ENCODE peak calls at places on chromosome 21, in ten cellular contexts. B, H, P, M, N, S, D, U, I and J are unnamed samples.

GRCh38 chr21:29382029-29382654 is 83.4 kb downstream of the BACH1 start:
- DNase-seq in B (peak; percentile 45), H (no peak), P (no peak), M (peak; percentile 31), N (no peak), S (peak; percentile 32), D (peak; percentile 37), U (no peak), I (no peak), J (peak; percentile 42)

GRCh38 chr21:35366348-35367085 is 317.4 kb upstream of the RUNX1 start:
- DNase-seq in B (peak; percentile 84), H (no peak), P (no peak), M (peak; percentile 88), N (no peak), S (peak; percentile 97), D (peak; percentile 98), U (peak; percentile 48), I (no peak), J (peak; percentile 96)

GRCh38 chr21:34243562-34243961 is 120.2 kb upstream of the KCNE2 start:
- DNase-seq in B (no peak), H (peak; percentile 36), P (no peak), M (peak; percentile 36), N (no peak), S (peak; percentile 42), D (peak; percentile 9), U (peak; percentile 40), I (peak; percentile 40), J (peak; percentile 66)

GRCh38 chr21:20999567-21000169 is 1.5 kb downstream of the NCAM2 start:
- DNase-seq in B (no peak), H (peak; percentile 70), P (no peak), M (peak; percentile 73), N (no peak), S (peak; percentile 69), D (peak; percentile 80), U (peak; percentile 14), I (peak; percentile 57), J (peak; percentile 47)

GRCh38 chr21:31248598-31248997 is 95.5 kb downstream of the TIAM1 start:
- DNase-seq in B (no peak), H (no peak), P (no peak), M (peak; percentile 67), N (no peak), S (peak; percentile 20), D (peak; percentile 34), U (no peak), I (no peak), J (peak; percentile 71)

GRCh38 chr21:34808569-34809204 is 139.9 kb downstream of the CLIC6 start:
- DNase-seq in B (peak; percentile 53), H (no peak), P (no peak), M (peak; percentile 91), N (peak; percentile 26), S (peak; percentile 74), D (peak; percentile 84), U (no peak), I (no peak), J (peak; percentile 92)

GRCh38 chr21:26490771-26491170 is 82.3 kb downstream of the CYYR1 start:
- DNase-seq in B (no peak), H (no peak), P (no peak), M (no peak), N (no peak), S (peak; percentile 8), D (peak; percentile 8), U (no peak), I (no peak), J (no peak)

GRCh38 chr21:17512245-17513213 is at the start of gene CXADR:
- DNase-seq in B (no peak), H (peak; percentile 63), P (peak; percentile 94), M (peak; percentile 24), N (no peak), S (peak; percentile 48), D (no peak), U (peak; percentile 93), I (peak; percentile 95), J (peak; percentile 48)

GRCh38 chr21:34911360-34911759 is 137.7 kb downstream of the RUNX1 start:
- DNase-seq in B (no peak), H (no peak), P (peak; percentile 78), M (no peak), N (no peak), S (no peak), D (no peak), U (peak; percentile 13), I (no peak), J (no peak)

GRCh38 chr21:32370971-32371766 is 21.6 kb downstream of the URB1 start:
- DNase-seq in B (no peak), H (no peak), P (no peak), M (peak; percentile 54), N (no peak), S (peak; percentile 14), D (peak; percentile 47), U (no peak), I (no peak), J (peak; percentile 76)

GRCh38 chr21:29436143-29436542 is 137.4 kb downstream of the BACH1 start:
- DNase-seq in B (no peak), H (no peak), P (no peak), M (peak; percentile 59), N (no peak), S (peak; percentile 90), D (peak; percentile 67), U (no peak), I (no peak), J (no peak)

GRCh38 chr21:45698493-45698947 is 55.0 kb downstream of the PCBP3 start:
- DNase-seq in B (peak; percentile 90), H (no peak), P (no peak), M (peak; percentile 99), N (peak; percentile 55), S (peak; percentile 98), D (peak; percentile 98), U (peak; percentile 65), I (no peak), J (peak; percentile 85)

GRCh38 chr21:45700461-45700860 is 56.9 kb downstream of the PCBP3 start:
- DNase-seq in B (no peak), H (no peak), P (no peak), M (no peak), N (no peak), S (no peak), D (no peak), U (no peak), I (no peak), J (no peak)

GRCh38 chr21:45699966-45700365 is 56.4 kb downstream of the PCBP3 start:
- DNase-seq in B (no peak), H (no peak), P (no peak), M (no peak), N (no peak), S (no peak), D (no peak), U (no peak), I (no peak), J (no peak)

GRCh38 chr21:45699251-45699942 is 55.9 kb downstream of the PCBP3 start:
- DNase-seq in B (no peak), H (no peak), P (no peak), M (no peak), N (no peak), S (no peak), D (no peak), U (no peak), I (no peak), J (no peak)

GRCh38 chr21:45695086-45695485 is 51.6 kb downstream of the PCBP3 start:
- DNase-seq in B (no peak), H (no peak), P (no peak), M (no peak), N (no peak), S (no peak), D (no peak), U (no peak), I (no peak), J (no peak)
- TF ChIP-seq CTCF in B (no peak), H (no peak), P (no peak), M (no peak), N (no peak), S (no peak), D (no peak), U (no peak), I (no peak), J (peak; percentile 22)

GRCh38 chr21:38798081-38798480 is 7.6 kb upstream of the ETS2 start:
- DNase-seq in B (no peak), H (no peak), P (no peak), M (no peak), N (no peak), S (no peak), D (no peak), U (no peak), I (no peak), J (no peak)
- H3K4me3 ChIP-seq in B (no peak overlapping the region), H (no peak overlapping the region), P (no peak overlapping the region), M (no peak overlapping the region), N (no peak overlapping the region), S (no peak overlapping the region), D (no peak overlapping the region), U (no peak overlapping the region), I (no peak overlapping the region), J (no peak overlapping the region)

GRCh38 chr21:36615274-36615964 is 83.5 kb upstream of the SIM2 start:
- DNase-seq in B (no peak), H (peak; percentile 12), P (no peak), M (no peak), N (no peak), S (no peak), D (no peak), U (no peak), I (no peak), J (no peak)
- TF ChIP-seq CTCF in B (no peak), H (peak; percentile 42), P (no peak), M (no peak), N (no peak), S (peak; percentile 20), D (no peak), U (no peak), I (no peak), J (peak; percentile 47)

GRCh38 chr21:44261191-44261631 is 486 bp downstream of the DNMT3L start:
- DNase-seq in B (no peak), H (no peak), P (peak; percentile 68), M (no peak), N (no peak), S (no peak), D (no peak), U (no peak), I (no peak), J (no peak)
- H3K4me3 ChIP-seq in B (no peak overlapping the region), H (no peak overlapping the region), P (no peak overlapping the region), M (no peak overlapping the region), N (no peak overlapping the region), S (no peak overlapping the region), D (no peak overlapping the region), U (no peak overlapping the region), I (no peak overlapping the region), J (no peak overlapping the region)

GRCh38 chr21:44377201-44377921 is 23.9 kb downstream of the TRPM2 start:
- DNase-seq in B (no peak), H (no peak), P (peak; percentile 55), M (no peak), N (no peak), S (no peak), D (no peak), U (no peak), I (no peak), J (no peak)
- TF ChIP-seq CTCF in B (no peak), H (peak; percentile 37), P (no peak), M (no peak), N (no peak), S (no peak), D (no peak), U (no peak), I (peak; percentile 22), J (no peak)